ENCODE peak calls at places on chromosomes 16 and 17, in seven cellular contexts. X is posterior cingulate gyrus, V is globus pallidus, E is left lobe of liver, S is GM20000, W is T-helper 2 cell, O is ureter. G is an unnamed sample.

GRCh38 chr16:84360170-84360569 is 8.2 kb upstream of the ATP2C2 start:
- DNase-seq in X (no peak), V (no peak), E (no peak), S (no peak), W (no peak), O (no peak), G (no peak)

GRCh38 chr17:61739002-61739401 is 124.3 kb downstream of the BRIP1 start:
- DNase-seq in X (no peak), V (no peak), E (no peak), S (no peak), W (no peak), O (no peak), G (no peak)

GRCh38 chr16:9003322-9003721 is 39.6 kb upstream of the USP7 start:
- DNase-seq in X (no peak), V (no peak), E (no peak), S (no peak), W (no peak), O (peak), G (no peak)

GRCh38 chr17:16446338-16446983 is 31.1 kb downstream of the TRPV2 start:
- DNase-seq in X (no peak), V (no peak), E (no peak), S (no peak), W (no peak), O (no peak), G (no peak)

GRCh38 chr16:14475370-14476139 is 154.5 kb downstream of the PARN start:
- DNase-seq in X (no peak), V (no peak), E (no peak), S (no peak), W (no peak), O (peak), G (no peak)

GRCh38 chr17:72984145-72984924 is 108.2 kb downstream of the SLC39A11 start:
- DNase-seq in X (no peak), V (no peak), E (no peak), S (no peak), W (no peak), O (no peak), G (no peak)

GRCh38 chr16:89100601-89101302 is 7.1 kb downstream of the ACSF3 start:
- DNase-seq in X (no peak), V (no peak), E (no peak), S (no peak), W (peak), O (no peak), G (no peak)

GRCh38 chr16:89409161-89409711 is 81.1 kb downstream of the ANKRD11 start:
- DNase-seq in X (no peak), V (no peak), E (no peak), S (no peak), W (peak), O (no peak), G (no peak)

GRCh38 chr16:78105517-78105916 is 6.1 kb downstream of the WWOX start:
- DNase-seq in X (no peak), V (no peak), E (no peak), S (no peak), W (no peak), O (no peak), G (no peak)

GRCh38 chr16:23504076-23504452 is 6.2 kb downstream of the GGA2 start:
- DNase-seq in X (no peak), V (no peak), E (no peak), S (no peak), W (peak), O (peak), G (no peak)

G was measured in foreskin melanocyte.